ENCODE peak calls at places on chromosomes 16 and 17, in four cellular contexts. One of them, this sample, is unnamed.

GRCh38 chr17:2521257-2521656 is 9.6 kb upstream of the METTL16 start:
- DNase-seq in HCT116: no peak
- DNase-seq in neuronal stem cell: no peak
- DNase-seq in body of pancreas: no peak
- DNase-seq in this sample: no peak

GRCh38 chr17:33039874-33040273 is 48.2 kb downstream of the SPACA3 start:
- DNase-seq in neuronal stem cell: no peak
- DNase-seq in HCT116: no peak
- DNase-seq in body of pancreas: no peak
- DNase-seq in this sample: no peak

GRCh38 chr17:77427471-77427991 is 286.8 kb downstream of the SEC14L1 start:
- DNase-seq in HCT116: no peak
- DNase-seq in body of pancreas: peak; percentile 41
- DNase-seq in neuronal stem cell: no peak
- DNase-seq in this sample: peak; percentile 85

GRCh38 chr16:65414284-65414984 is 292.6 kb upstream of the CDH11 start:
- DNase-seq in neuronal stem cell: no peak
- DNase-seq in body of pancreas: no peak
- DNase-seq in HCT116: no peak
- DNase-seq in this sample: no peak

GRCh38 chr16:47019563-47019962 is 46.1 kb upstream of the DNAJA2 start:
- DNase-seq in HCT116: no peak
- DNase-seq in body of pancreas: no peak
- DNase-seq in neuronal stem cell: no peak
- DNase-seq in this sample: no peak

GRCh38 chr16:70552675-70553074 is 29.1 kb downstream of the SF3B3 start:
- DNase-seq in body of pancreas: no peak
- DNase-seq in neuronal stem cell: no peak
- DNase-seq in HCT116: no peak
- DNase-seq in this sample: no peak

GRCh38 chr17:77779711-77780539 is 178.6 kb upstream of the TNRC6C start:
- DNase-seq in HCT116: no peak
- DNase-seq in body of pancreas: peak; percentile 23
- DNase-seq in neuronal stem cell: no peak
- DNase-seq in this sample: no peak

GRCh38 chr17:76492989-76493501 is 8.2 kb downstream of the RHBDF2 start:
- DNase-seq in HCT116: no peak
- DNase-seq in body of pancreas: peak; percentile 33
- DNase-seq in neuronal stem cell: no peak
- DNase-seq in this sample: peak; percentile 68

GRCh38 chr17:73933164-73933766 is 270.2 kb upstream of the RPL38 start:
- DNase-seq in neuronal stem cell: no peak
- DNase-seq in HCT116: no peak
- DNase-seq in body of pancreas: no peak
- DNase-seq in this sample: no peak

GRCh38 chr16:9817586-9817985 is 364.6 kb downstream of the GRIN2A start:
- DNase-seq in body of pancreas: no peak
- DNase-seq in neuronal stem cell: no peak
- DNase-seq in HCT116: no peak
- DNase-seq in this sample: no peak

GRCh38 chr16:85615014-85615851 is 2.1 kb downstream of the GSE1 start:
- DNase-seq in HCT116: peak; percentile 93
- DNase-seq in neuronal stem cell: peak; percentile 69
- DNase-seq in body of pancreas: peak; percentile 90
- DNase-seq in this sample: no peak

GRCh38 chr17:17805575-17805974 is 31.2 kb downstream of the SREBF1 start:
- DNase-seq in HCT116: no peak
- DNase-seq in neuronal stem cell: no peak
- DNase-seq in body of pancreas: no peak
- DNase-seq in this sample: no peak

GRCh38 chr17:79473111-79473835 is 137.6 kb downstream of the RBFOX3 start:
- DNase-seq in HCT116: no peak
- DNase-seq in body of pancreas: no peak
- DNase-seq in neuronal stem cell: no peak
- DNase-seq in this sample: peak; percentile 40

GRCh38 chr17:45353047-45353446 is 36.2 kb upstream of the MAP3K14 start:
- DNase-seq in HCT116: no peak
- DNase-seq in neuronal stem cell: no peak
- DNase-seq in body of pancreas: no peak
- DNase-seq in this sample: no peak

GRCh38 chr17:9151091-9151490 is 129.8 kb downstream of the NTN1 start:
- DNase-seq in neuronal stem cell: no peak
- DNase-seq in HCT116: no peak
- DNase-seq in body of pancreas: no peak
- DNase-seq in this sample: no peak

GRCh38 chr17:30565073-30565935 is 88.1 kb downstream of the GOSR1 start:
- DNase-seq in neuronal stem cell: no peak
- DNase-seq in body of pancreas: no peak
- DNase-seq in HCT116: no peak
- DNase-seq in this sample: no peak

GRCh38 chr17:28112199-28112995 is 69.9 kb downstream of the NLK start:
- DNase-seq in neuronal stem cell: no peak
- DNase-seq in HCT116: no peak
- DNase-seq in body of pancreas: no peak
- DNase-seq in this sample: no peak

GRCh38 chr16:70594569-70594968 is 51.8 kb upstream of the IL34 start:
- DNase-seq in HCT116: no peak
- DNase-seq in body of pancreas: peak; percentile 79
- DNase-seq in neuronal stem cell: no peak
- DNase-seq in this sample: peak; percentile 66

GRCh38 chr17:82831041-82831817 is 8.6 kb downstream of the ZNF750 start:
- DNase-seq in body of pancreas: no peak
- DNase-seq in HCT116: no peak
- DNase-seq in neuronal stem cell: no peak
- DNase-seq in this sample: peak; percentile 16

GRCh38 chr17:79843917-79844815 is 4.9 kb upstream of the CBX4 start:
- DNase-seq in neuronal stem cell: no peak
- DNase-seq in body of pancreas: peak; percentile 78
- DNase-seq in HCT116: no peak
- DNase-seq in this sample: peak; percentile 85

GRCh38 chr17:20952183-20952582 is 90.6 kb downstream of the USP22 start:
- DNase-seq in HCT116: no peak
- DNase-seq in body of pancreas: no peak
- DNase-seq in neuronal stem cell: no peak
- DNase-seq in this sample: no peak

GRCh38 chr17:80192268-80192667 is 22.4 kb downstream of the CARD14 start:
- DNase-seq in neuronal stem cell: no peak
- DNase-seq in body of pancreas: peak; percentile 37
- DNase-seq in HCT116: no peak
- DNase-seq in this sample: no peak

GRCh38 chr16:57815987-57816745 is 13.9 kb upstream of the KIFC3 start:
- DNase-seq in neuronal stem cell: no peak
- DNase-seq in body of pancreas: peak; percentile 88
- DNase-seq in HCT116: peak; percentile 73
- DNase-seq in this sample: no peak

GRCh38 chr16:67563708-67564468 is 1.6 kb downstream of the CTCF start:
- DNase-seq in body of pancreas: peak; percentile 61
- DNase-seq in HCT116: no peak
- DNase-seq in neuronal stem cell: no peak
- DNase-seq in this sample: peak; percentile 69

GRCh38 chr17:29156781-29157180 is 23.4 kb downstream of the MYO18A start:
- DNase-seq in HCT116: no peak
- DNase-seq in body of pancreas: no peak
- DNase-seq in neuronal stem cell: no peak
- DNase-seq in this sample: no peak

DNA sequence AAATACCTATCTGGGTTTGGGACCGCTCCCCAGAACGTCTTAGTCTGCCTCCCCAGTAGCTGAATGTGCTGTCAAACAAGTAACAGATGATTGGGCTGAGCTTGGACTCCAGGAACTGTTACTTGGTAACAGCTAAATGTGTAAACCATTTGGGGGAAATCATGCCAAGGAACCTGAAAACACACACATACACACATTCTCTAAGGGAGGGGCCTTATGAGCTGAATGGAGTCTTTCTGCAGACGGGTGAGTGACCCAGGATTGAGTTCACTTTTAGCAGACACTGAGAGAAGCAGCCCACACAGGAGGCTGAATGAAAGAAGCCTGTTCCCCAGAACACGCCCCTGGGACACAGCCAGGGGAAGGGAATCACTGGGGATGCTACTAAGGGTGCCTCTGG is 1.6 kb downstream of the ACLY start:
- DNase-seq in body of pancreas: peak; percentile 80
- DNase-seq in neuronal stem cell: no peak
- DNase-seq in HCT116: no peak
- DNase-seq in this sample: no peak
- H3K4me3 ChIP-seq in body of pancreas: no peak overlapping the region
- H3K4me3 ChIP-seq in neuronal stem cell: peak overlapping the region; percentile 36
- H3K4me3 ChIP-seq in HCT116: peak overlapping the region; percentile 99
- H3K4me3 ChIP-seq in this sample: no peak overlapping the region

GRCh38 chr17:51147641-51148040 is 5.7 kb upstream of the NME1 start:
- DNase-seq in HCT116: no peak
- DNase-seq in body of pancreas: no peak
- DNase-seq in neuronal stem cell: no peak
- DNase-seq in this sample: no peak

GRCh38 chr17:51154176-51154575 is 817 bp downstream of the NME1 start:
- DNase-seq in body of pancreas: no peak
- DNase-seq in HCT116: no peak
- DNase-seq in neuronal stem cell: no peak
- DNase-seq in this sample: no peak

GRCh38 chr17:51152766-51153209 is 571 bp upstream of the NME1 start:
- DNase-seq in HCT116: no peak
- DNase-seq in body of pancreas: peak; percentile 10
- DNase-seq in neuronal stem cell: no peak
- DNase-seq in this sample: no peak

GRCh38 chr17:51153210-51154072 is at the start of gene NME1:
- DNase-seq in neuronal stem cell: peak; percentile 97
- DNase-seq in body of pancreas: peak; percentile 98
- DNase-seq in HCT116: peak; percentile 100
- DNase-seq in this sample: peak; percentile 96

DNA sequence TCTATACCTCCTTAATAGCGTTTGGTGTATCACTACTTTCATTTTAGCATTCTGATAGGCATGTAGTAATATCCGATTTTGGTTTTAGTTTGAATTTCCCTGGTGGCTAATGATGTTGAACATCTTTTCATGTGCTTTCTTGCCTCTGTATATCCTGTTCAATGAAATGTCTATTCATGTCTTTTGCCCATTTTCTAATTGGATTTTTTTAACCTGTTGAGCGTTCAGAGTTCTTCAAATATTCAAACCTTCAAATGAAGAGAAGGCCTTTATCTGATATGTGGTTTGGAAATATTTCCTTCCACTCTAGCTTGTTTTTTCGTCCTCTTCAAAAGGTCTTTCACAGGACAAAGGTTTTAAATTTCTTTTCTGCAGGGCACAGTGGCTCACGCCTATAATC is 2.4 kb upstream of the NME1 start:
- DNase-seq in neuronal stem cell: no peak
- DNase-seq in HCT116: no peak
- DNase-seq in body of pancreas: no peak
- DNase-seq in this sample: no peak
- H3K4me1 ChIP-seq in neuronal stem cell: no peaks in the 10 kb centered on the region
- H3K4me1 ChIP-seq in HCT116: peaks cover 14% of the 10 kb centered on the region
- H3K4me1 ChIP-seq in body of pancreas: peaks cover 21% of the 10 kb centered on the region
- H3K4me1 ChIP-seq in this sample: peaks cover 5% of the 10 kb centered on the region

GRCh38 chr17:48586355-48586924 is 3.6 kb downstream of the HOXB3 start:
- DNase-seq in HCT116: no peak
- DNase-seq in neuronal stem cell: no peak
- DNase-seq in body of pancreas: no peak
- DNase-seq in this sample: no peak
- H3K4me3 ChIP-seq in HCT116: peak overlapping the region; percentile 76
- H3K4me3 ChIP-seq in neuronal stem cell: no peak overlapping the region
- H3K4me3 ChIP-seq in body of pancreas: no peak overlapping the region
- H3K4me3 ChIP-seq in this sample: peak overlapping the region; percentile 57

GRCh38 chr16:7344806-7345416 is 12.3 kb downstream of the RBFOX1 start:
- DNase-seq in body of pancreas: no peak
- DNase-seq in neuronal stem cell: no peak
- DNase-seq in HCT116: no peak
- DNase-seq in this sample: no peak

GRCh38 chr16:7343271-7343670 is 10.6 kb downstream of the RBFOX1 start:
- DNase-seq in neuronal stem cell: no peak
- DNase-seq in HCT116: no peak
- DNase-seq in body of pancreas: no peak
- DNase-seq in this sample: no peak

GRCh38 chr16:7345423-7345822 is 12.8 kb downstream of the RBFOX1 start:
- DNase-seq in body of pancreas: no peak
- DNase-seq in HCT116: no peak
- DNase-seq in neuronal stem cell: no peak
- DNase-seq in this sample: no peak

GRCh38 chr16:7340938-7341337 is 8.3 kb downstream of the RBFOX1 start:
- DNase-seq in neuronal stem cell: no peak
- DNase-seq in body of pancreas: no peak
- DNase-seq in HCT116: no peak
- DNase-seq in this sample: no peak

GRCh38 chr16:7342598-7342997 is 10.0 kb downstream of the RBFOX1 start:
- DNase-seq in body of pancreas: no peak
- DNase-seq in neuronal stem cell: no peak
- DNase-seq in HCT116: no peak
- DNase-seq in this sample: no peak
- H3K4me1 ChIP-seq in body of pancreas: no peaks in the 10 kb centered on the region
- H3K4me1 ChIP-seq in neuronal stem cell: no peaks in the 10 kb centered on the region
- H3K4me1 ChIP-seq in HCT116: no peaks in the 10 kb centered on the region
- H3K4me1 ChIP-seq in this sample: no peaks in the 10 kb centered on the region

DNA sequence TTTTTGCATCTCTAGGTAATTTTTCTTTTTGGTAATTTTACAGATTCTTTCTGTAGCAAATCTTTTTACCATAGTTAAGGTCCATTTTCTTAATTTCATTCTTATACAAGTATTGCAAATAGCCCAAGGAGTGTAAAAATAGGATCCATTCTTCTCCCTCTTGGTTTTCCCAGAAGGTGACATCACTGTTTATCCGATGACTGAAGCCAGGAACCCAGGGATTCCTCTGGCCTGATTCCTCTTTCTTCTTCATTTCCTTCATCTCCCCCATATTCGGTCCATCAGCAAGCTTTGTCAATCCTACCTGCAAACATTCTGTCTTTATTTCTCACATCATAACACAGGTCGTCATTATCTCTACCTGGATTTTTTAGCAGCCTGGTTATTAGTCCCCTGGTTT is 5.3 kb downstream of the RBBP6 start:
- DNase-seq in body of pancreas: no peak
- DNase-seq in neuronal stem cell: no peak
- DNase-seq in HCT116: no peak
- DNase-seq in this sample: no peak
- H3K4me3 ChIP-seq in body of pancreas: no peak overlapping the region
- H3K4me3 ChIP-seq in neuronal stem cell: no peak overlapping the region
- H3K4me3 ChIP-seq in HCT116: no peak overlapping the region
- H3K4me3 ChIP-seq in this sample: no peak overlapping the region